ENCODE peak calls at places on chromosomes 3 and 15, in five cellular contexts. F, I, V, U and A are unnamed samples.

GRCh38 chr3:138389144-138389601 is 40.8 kb downstream of the MRAS start:
- DNase-seq in F (no peak), I (no peak), V (no peak), U (no peak), A (no peak)

GRCh38 chr15:60835974-60836373 is 357.0 kb upstream of the ICE2 start:
- DNase-seq in F (no peak), I (peak), V (peak), U (no peak), A (no peak)

GRCh38 chr3:63625161-63625560 is 27.3 kb upstream of the SNTN start:
- DNase-seq in F (no peak), I (peak), V (peak), U (no peak), A (no peak)

GRCh38 chr15:48569591-48570302 is 75.8 kb downstream of the FBN1 start:
- DNase-seq in F (no peak), I (no peak), V (no peak), U (no peak), A (no peak)

GRCh38 chr3:141379250-141379872 is 11.1 kb downstream of the ZBTB38 start:
- DNase-seq in F (no peak), I (no peak), V (no peak), U (no peak), A (no peak)

GRCh38 chr3:111652492-111653180 is 57.5 kb upstream of the ZBED2 start:
- DNase-seq in F (no peak), I (no peak), V (no peak), U (no peak), A (no peak)

GRCh38 chr3:72227536-72228070 is 442.7 kb upstream of the PROK2 start:
- DNase-seq in F (no peak), I (no peak), V (peak), U (no peak), A (no peak)

GRCh38 chr15:31977812-31978662 is 52.3 kb upstream of the CHRNA7 start:
- DNase-seq in F (no peak), I (no peak), V (peak), U (peak), A (peak)

GRCh38 chr3:5564278-5564666 is 376.8 kb downstream of the EDEM1 start:
- DNase-seq in F (no peak), I (no peak), V (no peak), U (no peak), A (no peak)

GRCh38 chr3:39166134-39166710 is 12.8 kb upstream of the CSRNP1 start:
- DNase-seq in F (no peak), I (peak), V (peak), U (no peak), A (no peak)

GRCh38 chr3:120145498-120146285 is 51.4 kb upstream of the GSK3B start:
- DNase-seq in F (no peak), I (peak), V (peak), U (no peak), A (no peak)

GRCh38 chr15:82129769-82130168 is 84.0 kb upstream of the MEX3B start:
- DNase-seq in F (no peak), I (peak), V (peak), U (no peak), A (no peak)

GRCh38 chr3:51384145-51384729 is 854 bp upstream of the MANF start:
- DNase-seq in F (no peak), I (no peak), V (no peak), U (peak), A (no peak)

GRCh38 chr3:10226293-10226692 is 22.0 kb upstream of the TATDN2 start:
- DNase-seq in F (no peak), I (no peak), V (no peak), U (no peak), A (no peak)

GRCh38 chr15:60720084-60720483 is 241.1 kb upstream of the ICE2 start:
- DNase-seq in F (no peak), I (no peak), V (no peak), U (no peak), A (no peak)

GRCh38 chr15:77702211-77702957 is 69.7 kb upstream of the LINGO1 start:
- DNase-seq in F (no peak), I (no peak), V (peak), U (no peak), A (no peak)

GRCh38 chr3:53154731-53155320 is 6.2 kb upstream of the PRKCD start:
- DNase-seq in F (no peak), I (no peak), V (no peak), U (no peak), A (no peak)

GRCh38 chr3:62562017-62562416 is 188.7 kb upstream of the FEZF2 start:
- DNase-seq in F (no peak), I (peak), V (peak), U (no peak), A (no peak)

GRCh38 chr15:44861917-44862316 is 94.6 kb upstream of the TERB2 start:
- DNase-seq in F (no peak), I (no peak), V (no peak), U (no peak), A (no peak)

GRCh38 chr3:106144051-106144450 is 275.2 kb upstream of the CBLB start:
- DNase-seq in F (no peak), I (no peak), V (no peak), U (no peak), A (no peak)

GRCh38 chr3:37174532-37175126 is at the start of gene LRRFIP2:
- DNase-seq in F (no peak), I (no peak), V (peak), U (no peak), A (no peak)

GRCh38 chr15:52780172-52780980 is 9.8 kb downstream of the ONECUT1 start:
- DNase-seq in F (peak), I (peak), V (peak), U (no peak), A (peak)

GRCh38 chr3:101936419-101937331 is 87.4 kb downstream of the NFKBIZ start:
- DNase-seq in F (no peak), I (peak), V (peak), U (no peak), A (no peak)

GRCh38 chr3:122094693-122095092 is 39.5 kb downstream of the CD86 start:
- DNase-seq in F (no peak), I (no peak), V (no peak), U (no peak), A (no peak)

GRCh38 chr15:59203572-59203971 is 3.1 kb upstream of the LDHAL6B start:
- DNase-seq in F (no peak), I (no peak), V (no peak), U (no peak), A (no peak)

GRCh38 chr3:11480663-11481298 is 162.9 kb downstream of the VGLL4 start:
- DNase-seq in F (no peak), I (no peak), V (no peak), U (no peak), A (no peak)

DNA sequence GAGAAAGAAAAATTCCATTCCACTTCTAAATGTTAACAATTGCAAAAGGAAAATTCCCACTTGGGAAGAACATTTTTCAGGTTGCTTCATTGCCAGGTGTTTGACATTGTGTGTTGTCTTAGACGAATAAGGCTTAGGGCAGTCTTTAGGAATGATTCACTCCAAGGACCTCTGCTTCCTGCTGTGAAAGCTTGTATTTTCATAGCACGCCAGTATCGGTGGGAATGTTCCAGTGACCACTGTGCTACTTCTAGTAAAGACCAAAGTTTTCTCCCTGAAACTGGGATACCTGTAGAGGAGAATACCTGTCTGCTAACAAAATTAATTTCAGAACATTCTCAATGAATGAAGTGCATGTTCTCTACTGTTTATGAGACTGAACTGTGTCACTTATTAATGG is 64.1 kb downstream of the CDIN1 start:
- DNase-seq in F (no peak), I (no peak), V (no peak), U (no peak), A (no peak)
- TF ChIP-seq CTCF in F (no peak), I (no peak), V (no peak), U (no peak), A (no peak)

DNA sequence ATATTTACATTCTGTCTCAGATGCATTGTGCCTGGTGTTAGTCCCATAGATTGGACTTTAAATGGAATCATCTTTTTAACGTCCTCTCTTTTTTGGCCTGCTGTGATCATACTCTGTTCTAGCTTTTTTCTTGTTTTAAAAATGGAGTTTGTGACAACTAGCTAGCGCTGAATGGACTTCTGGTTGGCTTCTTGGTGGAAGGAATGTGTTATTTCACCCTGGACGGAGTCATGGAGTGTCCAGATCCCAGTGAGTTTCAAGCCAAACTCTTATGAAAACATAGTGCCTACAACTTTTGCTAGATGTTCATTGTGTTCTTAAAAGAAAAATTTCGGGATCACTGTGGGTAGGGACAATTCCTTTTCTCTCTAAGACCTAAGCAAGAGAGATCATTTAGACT is 192.6 kb downstream of the TCF12 start:
- DNase-seq in F (no peak), I (no peak), V (no peak), U (no peak), A (no peak)
- TF ChIP-seq CTCF in F (peak), I (peak), V (peak), U (no peak), A (no peak)

GRCh38 chr3:13600950-13601691 is 52.2 kb downstream of the FBLN2 start:
- DNase-seq in F (no peak), I (peak), V (peak), U (no peak), A (no peak)

GRCh38 chr3:13607821-13608620 is 59.1 kb downstream of the FBLN2 start:
- DNase-seq in F (no peak), I (no peak), V (peak), U (no peak), A (no peak)

GRCh38 chr3:13608969-13609725 is 60.2 kb downstream of the FBLN2 start:
- DNase-seq in F (no peak), I (no peak), V (no peak), U (no peak), A (no peak)

GRCh38 chr3:13601692-13602080 is 52.8 kb downstream of the FBLN2 start:
- DNase-seq in F (no peak), I (no peak), V (no peak), U (no peak), A (no peak)

GRCh38 chr3:13605555-13605954 is 56.6 kb downstream of the FBLN2 start:
- DNase-seq in F (no peak), I (no peak), V (no peak), U (no peak), A (no peak)
- TF ChIP-seq CTCF in F (no peak), I (no peak), V (no peak), U (no peak), A (no peak)

DNA sequence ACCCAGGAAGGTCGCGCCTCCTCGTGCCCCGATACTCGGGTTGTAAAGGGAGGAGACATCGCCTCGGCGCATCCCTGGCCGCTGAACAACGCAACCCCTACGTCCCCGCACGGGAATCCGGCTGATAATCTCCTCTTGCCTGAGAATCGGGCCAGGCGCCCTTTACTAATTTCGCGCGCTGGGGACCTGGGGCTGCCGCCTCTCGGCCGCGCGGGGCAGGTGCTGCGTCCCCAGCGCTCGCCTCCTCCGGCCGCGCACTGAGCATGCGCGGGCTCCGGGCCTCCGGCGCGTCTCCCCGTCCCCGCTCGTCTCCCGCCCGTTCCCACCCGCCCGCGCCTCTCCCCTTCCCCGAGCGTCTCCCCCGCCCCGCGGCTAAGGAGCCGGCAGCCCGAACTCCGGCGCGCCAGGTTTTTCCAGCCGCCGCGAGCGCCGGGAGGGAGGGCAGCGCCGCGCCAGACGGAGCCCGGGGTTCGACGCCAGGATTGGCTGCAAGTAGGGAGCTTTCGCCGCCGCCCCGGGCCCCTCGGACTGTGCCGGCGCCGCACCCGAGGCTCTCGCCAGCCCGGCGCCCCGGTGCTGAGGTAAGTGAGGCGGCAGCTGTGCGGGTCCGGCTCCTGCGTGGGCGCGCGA is at the start of gene CNTN4:
- DNase-seq in F (peak), I (no peak), V (no peak), U (peak), A (peak)
- TF ChIP-seq CTCF in F (no peak), I (no peak), V (no peak), U (no peak), A (peak)

GRCh38 chr15:64096486-64097431 is 977 bp downstream of the SNX1 start:
- DNase-seq in F (no peak), I (no peak), V (peak), U (no peak), A (no peak)

GRCh38 chr15:64095431-64095794 is 369 bp upstream of the SNX1 start:
- DNase-seq in F (no peak), I (no peak), V (no peak), U (no peak), A (no peak)

GRCh38 chr15:64093627-64094417 is at the start of gene CIAO2A:
- DNase-seq in F (peak), I (peak), V (peak), U (peak), A (peak)

GRCh38 chr15:64092864-64093626 is 593 bp downstream of the CIAO2A start:
- DNase-seq in F (peak), I (no peak), V (peak), U (peak), A (no peak)

DNA sequence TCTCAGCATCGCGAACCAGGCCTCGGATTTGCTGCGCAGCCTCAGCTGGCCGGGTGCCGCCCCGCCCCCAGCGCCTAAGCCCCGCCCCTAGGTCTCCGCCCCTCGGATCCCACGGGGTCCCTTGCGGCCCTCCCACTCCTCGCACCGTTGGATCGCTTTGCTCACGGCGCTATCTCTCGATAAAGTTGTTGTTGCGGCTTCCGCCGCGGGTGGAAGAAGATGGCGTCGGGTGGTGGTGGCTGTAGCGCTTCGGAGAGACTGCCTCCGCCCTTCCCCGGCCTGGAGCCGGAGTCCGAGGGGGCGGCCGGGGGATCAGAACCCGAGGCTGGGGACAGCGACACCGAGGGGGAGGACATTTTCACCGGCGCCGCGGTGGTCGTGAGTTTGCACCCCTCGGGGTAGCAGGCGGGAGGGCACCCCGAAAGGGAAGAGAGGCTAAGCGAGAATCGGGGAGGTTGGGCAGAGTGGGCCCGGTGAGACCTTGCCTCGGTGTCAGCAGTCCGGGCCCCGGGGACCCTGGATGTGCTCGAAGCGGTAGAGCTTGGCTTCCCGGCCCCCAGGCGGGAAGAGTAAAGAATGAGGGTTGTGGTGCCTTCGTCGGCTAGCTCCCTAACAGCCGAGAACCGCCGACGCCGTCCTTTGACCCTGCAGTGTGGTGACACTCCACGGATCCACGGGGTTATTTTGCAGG is at the start of gene SNX1:
- DNase-seq in F (peak), I (peak), V (peak), U (peak), A (peak)
- TF ChIP-seq CTCF in F (no peak), I (no peak), V (no peak), U (no peak), A (peak)

DNA sequence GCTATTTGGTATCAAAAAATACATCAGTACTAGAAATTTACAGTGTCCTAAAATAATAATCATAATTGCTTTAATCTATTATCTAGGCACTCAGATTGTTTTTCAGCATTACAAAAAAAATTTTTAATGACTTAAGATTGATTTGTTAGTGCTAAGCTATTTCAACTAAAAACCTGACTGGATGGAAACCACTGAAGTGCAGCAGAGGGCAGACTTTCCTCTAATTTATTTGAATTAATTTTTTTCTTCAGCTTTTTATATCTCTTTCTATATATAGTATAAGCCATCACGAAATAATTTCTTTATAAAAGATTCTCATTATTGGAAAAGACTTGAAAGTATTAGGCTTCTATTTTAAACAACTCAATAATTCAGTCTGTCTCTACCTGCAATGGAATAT is 131.4 kb downstream of the IQCH start:
- DNase-seq in F (no peak), I (no peak), V (peak), U (no peak), A (no peak)
- TF ChIP-seq CTCF in F (no peak), I (peak), V (no peak), U (no peak), A (no peak)